ENCODE peak calls at places on chromosomes 13 and 19, in seven cellular contexts. N is brain microvascular endothelial cell, F is AG09309, Q is SK-N-SH, G is endodermal cell, H is heart right ventricle, A is tibial nerve. B is an unnamed sample.

GRCh38 chr13:74444161-74444571 is 310.0 kb upstream of the KLF12 start:
- DNase-seq in A (no peak), N (no peak), F (no peak), H (no peak), Q (no peak), G (no peak), B (no peak)

GRCh38 chr19:42271861-42272534 is 2.9 kb downstream of the CIC start:
- DNase-seq in A (no peak), F (no peak), G (no peak), N (no peak), Q (no peak), H (no peak), B (peak)

GRCh38 chr19:18538115-18538514 is 5.3 kb downstream of the FKBP8 start:
- DNase-seq in F (no peak), A (no peak), H (no peak), Q (no peak), N (no peak), G (no peak), B (peak)

GRCh38 chr13:106415427-106415826 is 120.0 kb downstream of the EFNB2 start:
- DNase-seq in H (no peak), G (no peak), N (no peak), Q (no peak), F (peak), A (no peak), B (no peak)

GRCh38 chr13:40149611-40150283 is 494.3 kb downstream of the COG6 start:
- DNase-seq in H (no peak), G (no peak), Q (no peak), A (peak), F (peak), N (peak), B (no peak)

GRCh38 chr13:96279904-96280303 is 190.0 kb downstream of the HS6ST3 start:
- DNase-seq in F (no peak), H (no peak), G (no peak), A (no peak), Q (no peak), N (no peak), B (no peak)

GRCh38 chr13:80529734-80530133 is 188.8 kb upstream of the SPRY2 start:
- DNase-seq in H (no peak), N (peak), F (no peak), Q (no peak), A (no peak), G (no peak), B (no peak)

GRCh38 chr13:31361673-31362072 is 161.9 kb downstream of the B3GLCT start:
- DNase-seq in F (no peak), A (no peak), H (no peak), N (no peak), G (no peak), Q (no peak), B (no peak)

GRCh38 chr13:108377646-108378206 is 108.2 kb downstream of the TNFSF13B start:
- DNase-seq in N (no peak), Q (no peak), F (no peak), A (no peak), H (no peak), G (no peak), B (no peak)

GRCh38 chr19:2653717-2654584 is 48.5 kb downstream of the GNG7 start:
- DNase-seq in G (peak), F (no peak), Q (peak), H (no peak), A (no peak), N (no peak), B (no peak)

GRCh38 chr13:106661236-106661635 is 93.3 kb upstream of the ARGLU1 start:
- DNase-seq in H (no peak), G (no peak), F (no peak), A (no peak), Q (no peak), N (no peak), B (no peak)

GRCh38 chr19:28715157-28715556 is 497.8 kb downstream of the UQCRFS1 start:
- DNase-seq in N (no peak), F (no peak), G (no peak), H (no peak), A (no peak), Q (no peak), B (no peak)
- TF ChIP-seq CTCF in N (no peak), F (no peak), G (no peak), H (no peak), A (no peak), Q (no peak), B (no peak)

DNA sequence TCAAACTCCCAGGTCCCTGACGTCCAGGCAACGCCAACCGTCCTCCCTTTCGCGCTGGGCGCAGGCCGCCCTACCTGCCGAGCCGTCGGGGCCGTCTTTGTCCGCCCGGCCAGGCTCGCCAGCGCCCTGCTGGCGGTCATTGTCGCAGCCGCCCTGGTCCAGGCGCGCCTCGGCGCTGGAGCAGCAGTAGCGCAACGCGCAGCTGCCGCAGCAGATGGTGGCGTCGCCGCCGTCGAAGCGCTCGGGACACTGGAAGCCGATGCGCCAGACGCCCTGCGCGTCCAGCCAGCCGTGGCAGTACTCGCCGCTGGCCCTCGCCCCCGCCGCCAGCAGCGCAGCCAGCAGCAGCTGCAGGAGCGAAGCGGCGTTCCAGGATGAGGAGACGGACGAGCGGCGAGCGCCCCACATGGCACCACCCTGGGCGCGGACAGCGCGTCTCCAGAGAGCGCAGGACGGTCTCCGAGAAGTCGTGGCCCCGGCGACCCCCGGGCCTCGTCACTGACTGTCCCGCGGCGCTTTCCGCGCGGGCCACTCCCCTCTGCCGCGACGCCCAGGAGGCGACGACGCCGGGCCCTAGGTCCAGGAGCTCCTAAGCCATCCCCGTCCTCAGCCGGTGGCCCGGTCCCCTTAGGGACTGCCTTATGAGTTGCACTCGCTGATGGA is 1.1 kb downstream of the SHISA2 start:
- DNase-seq in H (peak), F (no peak), A (no peak), N (no peak), G (peak), Q (peak), B (no peak)
- H3K4me3 ChIP-seq in H (peak), F (no peak), A (peak), N (peak), G (peak), Q (no peak), B (no peak)

DNA sequence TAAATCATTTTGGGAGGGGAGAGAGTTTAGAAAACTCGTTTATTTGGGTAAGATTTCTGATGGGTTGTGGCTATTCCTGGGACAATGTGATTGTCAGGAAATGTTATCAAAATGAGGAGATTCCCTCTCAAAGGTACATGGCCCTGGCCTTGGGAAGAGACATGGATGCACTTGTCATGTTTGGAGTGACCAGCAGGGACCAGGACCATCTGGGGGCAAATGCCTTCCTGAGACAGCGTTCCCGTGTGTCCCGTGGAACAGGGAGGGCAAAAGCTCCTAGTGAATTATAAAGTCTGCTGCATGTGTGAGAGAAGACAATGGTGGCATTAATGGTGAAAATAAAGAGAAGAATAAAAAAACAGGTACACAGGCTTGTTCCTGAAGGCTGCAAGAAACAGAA is 317.3 kb downstream of the ZNF536 start:
- DNase-seq in G (no peak), A (no peak), H (no peak), Q (peak), F (no peak), N (no peak), B (no peak)
- TF ChIP-seq CTCF in G (peak), A (no peak), H (no peak), Q (no peak), F (no peak), N (peak), B (no peak)

GRCh38 chr13:41284512-41285288 is 21.3 kb upstream of the MTRF1 start:
- DNase-seq in H (no peak), N (peak), Q (no peak), G (no peak), A (no peak), F (peak), B (no peak)

GRCh38 chr13:41291246-41291645 is 19.8 kb upstream of the NAA16 start:
- DNase-seq in F (no peak), G (no peak), H (no peak), N (no peak), A (no peak), Q (no peak), B (no peak)

GRCh38 chr13:41289463-41289881 is 21.6 kb upstream of the NAA16 start:
- DNase-seq in N (no peak), H (no peak), A (no peak), G (no peak), F (no peak), Q (no peak), B (no peak)

GRCh38 chr13:41286370-41286769 is 23.0 kb upstream of the MTRF1 start:
- DNase-seq in A (no peak), H (no peak), Q (no peak), G (no peak), F (no peak), N (no peak), B (no peak)
- H3K4me3 ChIP-seq in A (no peak), H (no peak), Q (no peak), G (no peak), F (no peak), N (no peak), B (no peak)

GRCh38 chr13:57633950-57634828 is 2.6 kb downstream of the PCDH17 start:
- DNase-seq in N (no peak), A (no peak), G (peak), Q (peak), F (no peak), H (peak), B (peak)
- TF ChIP-seq CTCF in N (peak), A (no peak), G (peak), Q (peak), F (no peak), H (no peak), B (no peak)

GRCh38 chr19:7872306-7873204 is 1.6 kb downstream of the PRR36 start:
- DNase-seq in N (no peak), G (no peak), Q (no peak), H (no peak), A (no peak), F (no peak), B (no peak)
- H3K4me3 ChIP-seq in N (no peak), G (no peak), Q (no peak), H (no peak), A (no peak), F (no peak), B (no peak)

GRCh38 chr13:62320129-62320724 is 904.6 kb upstream of the PCDH20 start:
- DNase-seq in F (no peak), G (no peak), Q (peak), H (no peak), A (no peak), N (peak), B (no peak)
- TF ChIP-seq CTCF in F (no peak), G (peak), Q (peak), H (no peak), A (peak), N (peak), B (peak)

B was measured in right lobe of liver.